ENCODE peak calls at places on chromosome 9, in four cellular contexts. One of them, this sample, is unnamed.

GRCh38 chr9:106075991-106076390 is 381.6 kb downstream of the TMEM38B start:
- DNase-seq in mucosa of gallbladder: no peak
- DNase-seq in HT1080: peak
- DNase-seq in Right ventricle myocardium superior: no peak
- DNase-seq in this sample: no peak

GRCh38 chr9:130707225-130707976 is 13.8 kb downstream of the EXOSC2 start:
- DNase-seq in mucosa of gallbladder: peak
- DNase-seq in HT1080: peak
- DNase-seq in Right ventricle myocardium superior: no peak
- DNase-seq in this sample: peak

GRCh38 chr9:124267271-124267807 is 9.6 kb downstream of the NEK6 start:
- DNase-seq in mucosa of gallbladder: peak
- DNase-seq in HT1080: peak
- DNase-seq in Right ventricle myocardium superior: no peak
- DNase-seq in this sample: no peak

GRCh38 chr9:84170521-84171141 is 169.9 kb downstream of the SLC28A3 start:
- DNase-seq in mucosa of gallbladder: peak
- DNase-seq in HT1080: peak
- DNase-seq in Right ventricle myocardium superior: peak
- DNase-seq in this sample: no peak

GRCh38 chr9:108786756-108787663 is 68.8 kb downstream of the ACTL7B start:
- DNase-seq in mucosa of gallbladder: no peak
- DNase-seq in HT1080: peak
- DNase-seq in Right ventricle myocardium superior: no peak
- DNase-seq in this sample: no peak

GRCh38 chr9:132673355-132673754 is 3.1 kb downstream of the GTF3C4 start:
- DNase-seq in mucosa of gallbladder: no peak
- DNase-seq in HT1080: no peak
- DNase-seq in Right ventricle myocardium superior: no peak
- DNase-seq in this sample: no peak

GRCh38 chr9:131006601-131007000 is 2.4 kb upstream of the LAMC3 start:
- DNase-seq in mucosa of gallbladder: no peak
- DNase-seq in HT1080: no peak
- DNase-seq in Right ventricle myocardium superior: no peak
- DNase-seq in this sample: no peak

GRCh38 chr9:93064392-93065124 is 6.1 kb downstream of the SUSD3 start:
- DNase-seq in mucosa of gallbladder: peak
- DNase-seq in HT1080: peak
- DNase-seq in Right ventricle myocardium superior: no peak
- DNase-seq in this sample: no peak

GRCh38 chr9:78298046-78298511 is 1.2 kb downstream of the PSAT1 start:
- DNase-seq in mucosa of gallbladder: no peak
- DNase-seq in HT1080: no peak
- DNase-seq in Right ventricle myocardium superior: no peak
- DNase-seq in this sample: no peak

GRCh38 chr9:124855944-124856773 is 2.9 kb downstream of the WDR38 start:
- DNase-seq in mucosa of gallbladder: no peak
- DNase-seq in HT1080: peak
- DNase-seq in Right ventricle myocardium superior: no peak
- DNase-seq in this sample: no peak

GRCh38 chr9:15250013-15250412 is 57.0 kb downstream of the TTC39B start:
- DNase-seq in mucosa of gallbladder: no peak
- DNase-seq in HT1080: no peak
- DNase-seq in Right ventricle myocardium superior: no peak
- DNase-seq in this sample: no peak

GRCh38 chr9:82117528-82117927 is 129.0 kb downstream of the SPATA31D1 start:
- DNase-seq in mucosa of gallbladder: no peak
- DNase-seq in HT1080: no peak
- DNase-seq in Right ventricle myocardium superior: no peak
- DNase-seq in this sample: no peak

GRCh38 chr9:90860382-90860781 is 58.8 kb downstream of the SYK start:
- DNase-seq in mucosa of gallbladder: no peak
- DNase-seq in HT1080: no peak
- DNase-seq in Right ventricle myocardium superior: no peak
- DNase-seq in this sample: no peak

GRCh38 chr9:137045294-137046093 is 483 bp downstream of the NPDC1 start:
- DNase-seq in mucosa of gallbladder: no peak
- DNase-seq in HT1080: no peak
- DNase-seq in Right ventricle myocardium superior: peak
- DNase-seq in this sample: no peak

GRCh38 chr9:14441976-14442651 is 128.2 kb upstream of the NFIB start:
- DNase-seq in mucosa of gallbladder: no peak
- DNase-seq in HT1080: peak
- DNase-seq in Right ventricle myocardium superior: no peak
- DNase-seq in this sample: no peak

GRCh38 chr9:126240835-126241234 is 85.8 kb upstream of the MVB12B start:
- DNase-seq in mucosa of gallbladder: no peak
- DNase-seq in HT1080: no peak
- DNase-seq in Right ventricle myocardium superior: no peak
- DNase-seq in this sample: no peak

GRCh38 chr9:69307446-69308216 is 17.4 kb upstream of the ENTREP1 start:
- DNase-seq in mucosa of gallbladder: peak
- DNase-seq in HT1080: no peak
- DNase-seq in Right ventricle myocardium superior: no peak
- DNase-seq in this sample: no peak

GRCh38 chr9:128160603-128160987 is 530 bp downstream of the BBLN start:
- DNase-seq in mucosa of gallbladder: no peak
- DNase-seq in HT1080: no peak
- DNase-seq in Right ventricle myocardium superior: no peak
- DNase-seq in this sample: peak

GRCh38 chr9:4303002-4303401 is 3.1 kb upstream of the GLIS3 start:
- DNase-seq in mucosa of gallbladder: no peak
- DNase-seq in HT1080: peak
- DNase-seq in Right ventricle myocardium superior: no peak
- DNase-seq in this sample: no peak

GRCh38 chr9:69204869-69205268 is 30.8 kb downstream of the TJP2 start:
- DNase-seq in mucosa of gallbladder: no peak
- DNase-seq in HT1080: peak
- DNase-seq in Right ventricle myocardium superior: peak
- DNase-seq in this sample: no peak

GRCh38 chr9:75933982-75934381 is 43.5 kb downstream of the PCSK5 start:
- DNase-seq in mucosa of gallbladder: no peak
- DNase-seq in HT1080: no peak
- DNase-seq in Right ventricle myocardium superior: no peak
- DNase-seq in this sample: no peak

GRCh38 chr9:27400334-27400875 is 103.5 kb upstream of the EQTN start:
- DNase-seq in mucosa of gallbladder: no peak
- DNase-seq in HT1080: no peak
- DNase-seq in Right ventricle myocardium superior: no peak
- DNase-seq in this sample: no peak

GRCh38 chr9:112378441-112379176 is 1.3 kb upstream of the HSDL2 start:
- DNase-seq in mucosa of gallbladder: no peak
- DNase-seq in HT1080: peak
- DNase-seq in Right ventricle myocardium superior: peak
- DNase-seq in this sample: no peak

GRCh38 chr9:123069010-123069481 is 35.6 kb downstream of the GPR21 start:
- DNase-seq in mucosa of gallbladder: no peak
- DNase-seq in HT1080: no peak
- DNase-seq in Right ventricle myocardium superior: no peak
- DNase-seq in this sample: no peak

GRCh38 chr9:36976371-36977030 is 57.6 kb downstream of the PAX5 start:
- DNase-seq in mucosa of gallbladder: no peak
- DNase-seq in HT1080: peak
- DNase-seq in Right ventricle myocardium superior: no peak
- DNase-seq in this sample: no peak

GRCh38 chr9:133677126-133678010 is 41.2 kb downstream of the DBH start:
- DNase-seq in mucosa of gallbladder: no peak
- DNase-seq in HT1080: no peak
- DNase-seq in Right ventricle myocardium superior: peak
- DNase-seq in this sample: no peak

GRCh38 chr9:89359018-89359417 is 40.7 kb downstream of the SECISBP2 start:
- DNase-seq in mucosa of gallbladder: no peak
- DNase-seq in HT1080: no peak
- DNase-seq in Right ventricle myocardium superior: no peak
- DNase-seq in this sample: peak

GRCh38 chr9:107276966-107277710 is 5.9 kb upstream of the RAD23B start:
- DNase-seq in mucosa of gallbladder: no peak
- DNase-seq in HT1080: no peak
- DNase-seq in Right ventricle myocardium superior: no peak
- DNase-seq in this sample: no peak

GRCh38 chr9:107883496-107884120 is 394.0 kb upstream of the KLF4 start:
- DNase-seq in mucosa of gallbladder: no peak
- DNase-seq in HT1080: no peak
- DNase-seq in Right ventricle myocardium superior: no peak
- DNase-seq in this sample: no peak

GRCh38 chr9:98256632-98257218 is 1.3 kb upstream of the TBC1D2 start:
- DNase-seq in mucosa of gallbladder: no peak
- DNase-seq in HT1080: no peak
- DNase-seq in Right ventricle myocardium superior: no peak
- DNase-seq in this sample: peak

GRCh38 chr9:15136646-15137045 is 170.4 kb downstream of the TTC39B start:
- DNase-seq in mucosa of gallbladder: no peak
- DNase-seq in HT1080: peak
- DNase-seq in Right ventricle myocardium superior: no peak
- DNase-seq in this sample: no peak

GRCh38 chr9:28810375-28811075 is 1237.2 kb upstream of the C9orf72 start:
- DNase-seq in mucosa of gallbladder: no peak
- DNase-seq in HT1080: peak
- DNase-seq in Right ventricle myocardium superior: no peak
- DNase-seq in this sample: no peak

GRCh38 chr9:108650826-108651225 is 205.0 kb downstream of the ACTL7B start:
- DNase-seq in mucosa of gallbladder: no peak
- DNase-seq in HT1080: no peak
- DNase-seq in Right ventricle myocardium superior: no peak
- DNase-seq in this sample: no peak

GRCh38 chr9:71303351-71303750 is 181.9 kb upstream of the TRPM3 start:
- DNase-seq in mucosa of gallbladder: no peak
- DNase-seq in HT1080: no peak
- DNase-seq in Right ventricle myocardium superior: no peak
- DNase-seq in this sample: no peak

This sample was measured in COR-L47.